ENCODE peak calls at places on chromosomes 6 and 20, in seven cellular contexts. X, Z, R, M, H, N and A are unnamed samples.

GRCh38 chr6:141388666-141389065 is 744.1 kb upstream of the GJE1 start:
- DNase-seq in X (no peak), Z (no peak), R (no peak), M (no peak), H (no peak), N (peak; percentile 64), A (peak; percentile 25)

GRCh38 chr6:43386492-43386891 is 17.0 kb upstream of the ZNF318 start:
- DNase-seq in X (no peak), Z (no peak), R (peak; percentile 21), M (no peak), H (no peak), N (no peak), A (no peak)

GRCh38 chr6:142838821-142839685 is 105.9 kb downstream of the HIVEP2 start:
- DNase-seq in X (no peak), Z (no peak), R (peak; percentile 73), M (peak; percentile 86), H (no peak), N (no peak), A (no peak)

GRCh38 chr6:167744681-167745659 is 81.7 kb upstream of the AFDN start:
- DNase-seq in X (no peak), Z (no peak), R (no peak), M (no peak), H (no peak), N (no peak), A (no peak)

GRCh38 chr6:170178266-170178560 is 112.7 kb downstream of the DLL1 start:
- DNase-seq in X (no peak), Z (no peak), R (no peak), M (no peak), H (no peak), N (no peak), A (no peak)

GRCh38 chr6:8570241-8570924 is 135.0 kb upstream of the SLC35B3 start:
- DNase-seq in X (no peak), Z (no peak), R (no peak), M (no peak), H (no peak), N (no peak), A (no peak)

GRCh38 chr20:18633411-18633810 is 45.6 kb downstream of the DTD1 start:
- DNase-seq in X (no peak), Z (no peak), R (no peak), M (no peak), H (no peak), N (no peak), A (no peak)

GRCh38 chr20:10221022-10221421 is 2.4 kb downstream of the SNAP25 start:
- DNase-seq in X (no peak), Z (no peak), R (no peak), M (no peak), H (no peak), N (no peak), A (no peak)

GRCh38 chr20:49885558-49886332 is 29.6 kb downstream of the SPATA2 start:
- DNase-seq in X (no peak), Z (no peak), R (no peak), M (no peak), H (no peak), N (no peak), A (no peak)

GRCh38 chr6:169807699-169808607 is 56.5 kb downstream of the ERMARD start:
- DNase-seq in X (no peak), Z (no peak), R (no peak), M (no peak), H (no peak), N (no peak), A (no peak)

GRCh38 chr20:9319687-9320384 is 194.6 kb upstream of the LAMP5 start:
- DNase-seq in X (no peak), Z (peak; percentile 42), R (no peak), M (no peak), H (no peak), N (no peak), A (no peak)

GRCh38 chr20:54020868-54021267 is 49.5 kb downstream of the BCAS1 start:
- DNase-seq in X (no peak), Z (no peak), R (no peak), M (no peak), H (no peak), N (no peak), A (no peak)

GRCh38 chr6:143160439-143161220 is 99.9 kb downstream of the AIG1 start:
- DNase-seq in X (no peak), Z (no peak), R (no peak), M (no peak), H (no peak), N (no peak), A (no peak)

GRCh38 chr6:8627085-8627861 is 191.9 kb upstream of the SLC35B3 start:
- DNase-seq in X (no peak), Z (no peak), R (no peak), M (peak; percentile 44), H (peak; percentile 12), N (no peak), A (no peak)

GRCh38 chr6:71127374-71127773 is 161.2 kb upstream of the OGFRL1 start:
- DNase-seq in X (no peak), Z (no peak), R (no peak), M (no peak), H (no peak), N (no peak), A (no peak)

GRCh38 chr20:37053230-37053950 is 42.4 kb downstream of the RBL1 start:
- DNase-seq in X (no peak), Z (no peak), R (no peak), M (no peak), H (no peak), N (no peak), A (no peak)

GRCh38 chr6:101226677-101227135 is 166.8 kb upstream of the GRIK2 start:
- DNase-seq in X (peak; percentile 18), Z (peak; percentile 3), R (peak; percentile 20), M (peak; percentile 32), H (no peak), N (peak; percentile 85), A (peak; percentile 89)

GRCh38 chr6:70219943-70220613 is 82.8 kb downstream of the COL9A1 start:
- DNase-seq in X (no peak), Z (no peak), R (no peak), M (no peak), H (no peak), N (no peak), A (no peak)

GRCh38 chr20:60691966-60692615 is 560.0 kb upstream of the CDH4 start:
- DNase-seq in X (no peak), Z (no peak), R (no peak), M (no peak), H (no peak), N (no peak), A (no peak)

GRCh38 chr6:137805622-137806021 is 61.4 kb upstream of the TNFAIP3 start:
- DNase-seq in X (no peak), Z (peak; percentile 38), R (no peak), M (no peak), H (no peak), N (no peak), A (no peak)

GRCh38 chr6:137808836-137809315 is 58.2 kb upstream of the TNFAIP3 start:
- DNase-seq in X (no peak), Z (peak; percentile 58), R (peak; percentile 68), M (no peak), H (no peak), N (no peak), A (no peak)

GRCh38 chr6:137810554-137811120 is 56.4 kb upstream of the TNFAIP3 start:
- DNase-seq in X (no peak), Z (peak; percentile 31), R (peak; percentile 78), M (no peak), H (no peak), N (no peak), A (no peak)

GRCh38 chr6:137806914-137807682 is 60.0 kb upstream of the TNFAIP3 start:
- DNase-seq in X (no peak), Z (no peak), R (no peak), M (no peak), H (no peak), N (no peak), A (no peak)

DNA sequence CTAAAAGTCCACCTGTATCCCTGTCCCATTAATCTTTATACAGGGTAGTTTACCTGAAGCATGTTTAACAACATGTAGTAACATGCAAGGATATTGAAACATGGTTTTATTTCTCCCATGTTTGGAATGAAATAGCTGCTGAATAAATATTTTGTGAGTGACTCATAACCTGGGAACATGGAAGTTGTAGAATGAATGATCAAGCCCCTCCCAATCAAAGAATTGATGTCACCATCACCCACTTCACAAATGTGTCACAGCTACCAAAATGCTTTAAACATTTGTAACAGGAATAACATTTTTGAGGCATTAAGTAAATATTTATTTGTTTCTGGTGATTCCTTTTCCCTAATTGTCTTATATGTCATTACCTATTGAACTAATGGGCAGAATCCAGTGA is 58.9 kb upstream of the TNFAIP3 start:
- DNase-seq in X (no peak), Z (no peak), R (peak; percentile 61), M (no peak), H (no peak), N (no peak), A (no peak)
- TF ChIP-seq SP1 in X (no peak), Z (no peak), R (no peak), M (no peak), H (no peak), N (no peak), A (no peak)

GRCh38 chr6:11824986-11825385 is 46.4 kb upstream of the ADTRP start:
- DNase-seq in X (no peak), Z (no peak), R (no peak), M (no peak), H (peak; percentile 91), N (no peak), A (no peak)
- TF ChIP-seq SP1 in X (no peak), Z (no peak), R (no peak), M (no peak), H (no peak), N (no peak), A (no peak)

GRCh38 chr20:57772349-57772964 is 62.6 kb upstream of the PMEPA1 start:
- DNase-seq in X (no peak), Z (peak; percentile 24), R (no peak), M (no peak), H (no peak), N (peak; percentile 53), A (peak; percentile 27)
- TF ChIP-seq SP1 in X (no peak), Z (no peak), R (no peak), M (peak; percentile 27), H (no peak), N (no peak), A (no peak)

GRCh38 chr6:5110246-5110645 is 25.1 kb downstream of the PPP1R3G start:
- DNase-seq in X (no peak), Z (no peak), R (no peak), M (no peak), H (no peak), N (no peak), A (no peak)

GRCh38 chr6:5107332-5107731 is 22.2 kb downstream of the PPP1R3G start:
- DNase-seq in X (no peak), Z (no peak), R (no peak), M (no peak), H (no peak), N (no peak), A (no peak)

GRCh38 chr6:5108068-5108467 is 22.9 kb downstream of the PPP1R3G start:
- DNase-seq in X (no peak), Z (no peak), R (no peak), M (no peak), H (no peak), N (no peak), A (no peak)

GRCh38 chr6:5109436-5109835 is 24.3 kb downstream of the PPP1R3G start:
- DNase-seq in X (no peak), Z (no peak), R (no peak), M (no peak), H (no peak), N (no peak), A (no peak)

DNA sequence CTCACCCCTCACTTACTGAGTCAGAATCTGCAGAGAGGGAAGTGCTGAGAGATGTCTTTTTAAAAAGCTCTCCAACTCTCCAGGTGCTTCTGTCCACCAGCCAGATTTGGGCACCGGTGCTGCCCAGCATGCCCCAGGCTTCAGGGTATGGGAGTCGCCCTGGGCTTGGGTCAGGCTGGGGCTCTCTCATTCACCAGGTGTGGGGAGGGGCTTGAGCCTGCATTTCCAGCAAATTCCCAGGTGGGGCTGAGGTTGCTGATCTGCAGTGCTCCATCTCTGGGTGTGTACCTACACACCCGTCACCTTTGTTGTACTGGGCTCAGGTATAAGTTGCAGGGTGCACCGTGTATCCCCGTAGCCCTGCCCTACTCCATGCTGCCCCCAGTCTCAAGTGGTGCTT is 23.4 kb downstream of the PPP1R3G start:
- DNase-seq in X (no peak), Z (no peak), R (no peak), M (no peak), H (no peak), N (no peak), A (no peak)
- TF ChIP-seq SP1 in X (no peak), Z (no peak), R (no peak), M (no peak), H (no peak), N (no peak), A (no peak)